ENCODE peak calls at places on chromosomes 4 and X, in seven cellular contexts. S is sigmoid colon, Z is dermis blood vessel endothelial cell, V is ovary, Q is iris pigment epithelial cell, Y is EL, M is neural crest cell. K is an unnamed sample.

GRCh38 chrX:15418707-15419181 is 34.5 kb upstream of the VEGFD start:
- DNase-seq in V (no peak), Y (no peak), M (no peak), Q (no peak), Z (no peak), S (no peak), K (no peak)

GRCh38 chr4:38223306-38223705 is 263.1 kb downstream of the PTTG2 start:
- DNase-seq in S (no peak), V (no peak), Q (no peak), Z (no peak), M (no peak), Y (no peak), K (no peak)

GRCh38 chr4:156193116-156193515 is 239.4 kb upstream of the CTSO start:
- DNase-seq in M (no peak), Z (no peak), S (no peak), Y (no peak), V (no peak), Q (peak; percentile 59), K (peak; percentile 26)

GRCh38 chr4:24488399-24489164 is 95.8 kb downstream of the DHX15 start:
- DNase-seq in Y (peak; percentile 61), Q (peak; percentile 55), V (peak; percentile 59), Z (peak; percentile 85), M (peak; percentile 89), S (peak; percentile 82), K (peak; percentile 60)

GRCh38 chr4:174358823-174359222 is 75.1 kb downstream of the CEP44 start:
- DNase-seq in S (no peak), V (no peak), Y (peak; percentile 32), Q (peak; percentile 84), Z (no peak), M (no peak), K (peak; percentile 77)

GRCh38 chrX:140848800-140849199 is 139.2 kb downstream of the LINC00632 start:
- DNase-seq in S (no peak), V (no peak), Y (no peak), Q (no peak), M (no peak), Z (no peak), K (no peak)

GRCh38 chrX:132488092-132488749 is 617 bp downstream of the MBNL3 start:
- DNase-seq in V (peak; percentile 19), M (no peak), Y (peak; percentile 21), Q (peak; percentile 38), Z (peak; percentile 53), S (no peak), K (peak; percentile 21)

GRCh38 chr4:185394568-185395254 is 1.0 kb downstream of the LRP2BP start:
- DNase-seq in S (no peak), Z (peak; percentile 29), V (no peak), M (no peak), Y (peak; percentile 45), Q (no peak), K (no peak)

GRCh38 chr4:27123050-27123768 is 262.6 kb downstream of the STIM2 start:
- DNase-seq in V (no peak), Y (peak; percentile 29), M (no peak), S (no peak), Q (no peak), Z (no peak), K (peak; percentile 56)

GRCh38 chrX:124931241-124931640 is 388.4 kb upstream of the TEX13C start:
- DNase-seq in Q (no peak), S (no peak), Z (no peak), M (no peak), V (no peak), Y (no peak), K (no peak)

GRCh38 chr4:15920723-15921591 is 17.6 kb downstream of the FGFBP1 start:
- DNase-seq in M (no peak), Y (peak; percentile 96), Z (peak; percentile 92), V (no peak), Q (peak; percentile 98), S (no peak), K (peak; percentile 97)

GRCh38 chr4:13626492-13627184 is 887 bp downstream of the BOD1L1 start:
- DNase-seq in Q (no peak), M (no peak), S (no peak), Y (no peak), Z (peak; percentile 3), V (no peak), K (peak; percentile 2)

GRCh38 chrX:136870064-136870463 is 10.5 kb downstream of the RBMX start:
- DNase-seq in Y (no peak), Q (no peak), S (no peak), M (no peak), Z (no peak), V (no peak), K (no peak)

GRCh38 chr4:608236-608635 is 17.1 kb upstream of the PDE6B start:
- DNase-seq in Y (no peak), M (no peak), V (no peak), S (no peak), Z (no peak), Q (no peak), K (no peak)